ENCODE peak calls at places on chromosome 15, in seven cellular contexts. H is activated T-cell treated with anti-CD3 and anti-CD28 coated beads for 24 hours, Z is mesendoderm, G is dorsolateral prefrontal cortex, Q is NCI-H345, U is AG09309, J is K562. T is an unnamed sample.

GRCh38 chr15:95018888-95019545 is 787.7 kb downstream of the MCTP2 start:
- DNase-seq in H (no peak), Z (peak), G (no peak), Q (no peak), U (no peak), J (peak), T (peak)

GRCh38 chr15:92586383-92586910 is 69.1 kb downstream of the FAM174B start:
- DNase-seq in H (no peak), Z (no peak), G (no peak), Q (no peak), U (no peak), J (no peak), T (no peak)

GRCh38 chr15:68791431-68792283 is 29.0 kb downstream of the ANP32A start:
- DNase-seq in H (peak), Z (peak), G (no peak), Q (no peak), U (no peak), J (no peak), T (no peak)

GRCh38 chr15:55661431-55661830 is 73.3 kb upstream of the PYGO1 start:
- DNase-seq in H (no peak), Z (peak), G (no peak), Q (no peak), U (no peak), J (no peak), T (no peak)

GRCh38 chr15:63196846-63197245 is 7.4 kb downstream of the RAB8B start:
- DNase-seq in H (no peak), Z (no peak), G (no peak), Q (no peak), U (no peak), J (no peak), T (no peak)

GRCh38 chr15:50128266-50128665 is 9.2 kb upstream of the ATP8B4 start:
- DNase-seq in H (no peak), Z (peak), G (peak), Q (peak), U (no peak), J (peak), T (no peak)

GRCh38 chr15:90104551-90104950 is 2.3 kb upstream of the IDH2 start:
- DNase-seq in H (no peak), Z (no peak), G (no peak), Q (peak), U (no peak), J (no peak), T (no peak)

GRCh38 chr15:90884719-90885431 is 571 bp downstream of the FES start:
- DNase-seq in H (no peak), Z (no peak), G (no peak), Q (no peak), U (no peak), J (no peak), T (no peak)

GRCh38 chr15:60326824-60327654 is 70.7 kb downstream of the ANXA2 start:
- DNase-seq in H (no peak), Z (peak), G (peak), Q (peak), U (peak), J (peak), T (peak)

GRCh38 chr15:56254270-56254669 is 10.6 kb upstream of the RFX7 start:
- DNase-seq in H (no peak), Z (no peak), G (no peak), Q (no peak), U (no peak), J (no peak), T (no peak)

GRCh38 chr15:73748731-73749130 is 4.4 kb downstream of the INSYN1 start:
- DNase-seq in H (no peak), Z (no peak), G (no peak), Q (no peak), U (no peak), J (no peak), T (no peak)

GRCh38 chr15:39056357-39056756 is 491.7 kb upstream of the RASGRP1 start:
- DNase-seq in H (no peak), Z (no peak), G (no peak), Q (no peak), U (no peak), J (no peak), T (no peak)

GRCh38 chr15:48811325-48811938 is 563 bp upstream of the CEP152 start:
- DNase-seq in H (no peak), Z (no peak), G (no peak), Q (peak), U (no peak), J (peak), T (no peak)

GRCh38 chr15:64813075-64813474 is 12.4 kb downstream of the PIF1 start:
- DNase-seq in H (no peak), Z (peak), G (no peak), Q (no peak), U (no peak), J (no peak), T (no peak)

T was measured in stromal cell of bone marrow.